ENCODE peak calls at places on chromosomes 13 and 19, in seven cellular contexts. One of them, this sample, is unnamed.

GRCh38 chr19:13920524-13920923 is 14.5 kb downstream of the CC2D1A start:
- DNase-seq in sciatic nerve: no peak
- DNase-seq in stimulated activated CD8-positive, alpha-beta memory T cell treated with anti-CD3 and anti-CD28 coated beads, Interleukin-12 subunit alpha, Interleukin-12 subunit beta, amount 100 ng/mL, for 4 hours: no peak
- DNase-seq in anterior cingulate cortex: no peak
- DNase-seq in CD4-positive, alpha-beta T cell: no peak
- DNase-seq in cardiac muscle cell: no peak
- DNase-seq in DMS153: no peak
- DNase-seq in this sample: no peak

GRCh38 chr19:41597600-41598041 is 21.7 kb downstream of the CEACAM21 start:
- DNase-seq in sciatic nerve: peak
- DNase-seq in anterior cingulate cortex: no peak
- DNase-seq in DMS153: peak
- DNase-seq in CD4-positive, alpha-beta T cell: peak
- DNase-seq in cardiac muscle cell: peak
- DNase-seq in stimulated activated CD8-positive, alpha-beta memory T cell treated with anti-CD3 and anti-CD28 coated beads, Interleukin-12 subunit alpha, Interleukin-12 subunit beta, amount 100 ng/mL, for 4 hours: peak
- DNase-seq in this sample: peak

GRCh38 chr13:110289661-110290060 is 17.3 kb downstream of the COL4A1 start:
- DNase-seq in anterior cingulate cortex: no peak
- DNase-seq in DMS153: no peak
- DNase-seq in sciatic nerve: no peak
- DNase-seq in cardiac muscle cell: no peak
- DNase-seq in stimulated activated CD8-positive, alpha-beta memory T cell treated with anti-CD3 and anti-CD28 coated beads, Interleukin-12 subunit alpha, Interleukin-12 subunit beta, amount 100 ng/mL, for 4 hours: no peak
- DNase-seq in CD4-positive, alpha-beta T cell: no peak
- DNase-seq in this sample: no peak

GRCh38 chr13:51000058-51000457 is 90.5 kb downstream of the RNASEH2B start:
- DNase-seq in sciatic nerve: no peak
- DNase-seq in cardiac muscle cell: peak
- DNase-seq in DMS153: no peak
- DNase-seq in stimulated activated CD8-positive, alpha-beta memory T cell treated with anti-CD3 and anti-CD28 coated beads, Interleukin-12 subunit alpha, Interleukin-12 subunit beta, amount 100 ng/mL, for 4 hours: no peak
- DNase-seq in anterior cingulate cortex: no peak
- DNase-seq in CD4-positive, alpha-beta T cell: no peak
- DNase-seq in this sample: no peak

GRCh38 chr13:103067751-103068563 is 1.7 kb upstream of the SLC10A2 start:
- DNase-seq in cardiac muscle cell: peak
- DNase-seq in DMS153: no peak
- DNase-seq in sciatic nerve: no peak
- DNase-seq in anterior cingulate cortex: no peak
- DNase-seq in CD4-positive, alpha-beta T cell: no peak
- DNase-seq in stimulated activated CD8-positive, alpha-beta memory T cell treated with anti-CD3 and anti-CD28 coated beads, Interleukin-12 subunit alpha, Interleukin-12 subunit beta, amount 100 ng/mL, for 4 hours: no peak
- DNase-seq in this sample: no peak

GRCh38 chr13:46179576-46180368 is 2.2 kb downstream of the LCP1 start:
- DNase-seq in cardiac muscle cell: no peak
- DNase-seq in sciatic nerve: no peak
- DNase-seq in CD4-positive, alpha-beta T cell: peak
- DNase-seq in stimulated activated CD8-positive, alpha-beta memory T cell treated with anti-CD3 and anti-CD28 coated beads, Interleukin-12 subunit alpha, Interleukin-12 subunit beta, amount 100 ng/mL, for 4 hours: peak
- DNase-seq in anterior cingulate cortex: no peak
- DNase-seq in DMS153: no peak
- DNase-seq in this sample: peak

GRCh38 chr13:91369432-91369831 is 21.9 kb downstream of the MIR17HG start:
- DNase-seq in CD4-positive, alpha-beta T cell: no peak
- DNase-seq in DMS153: no peak
- DNase-seq in stimulated activated CD8-positive, alpha-beta memory T cell treated with anti-CD3 and anti-CD28 coated beads, Interleukin-12 subunit alpha, Interleukin-12 subunit beta, amount 100 ng/mL, for 4 hours: no peak
- DNase-seq in anterior cingulate cortex: no peak
- DNase-seq in cardiac muscle cell: no peak
- DNase-seq in sciatic nerve: no peak
- DNase-seq in this sample: no peak

GRCh38 chr19:15479391-15480345 is at the start of gene PGLYRP2:
- DNase-seq in stimulated activated CD8-positive, alpha-beta memory T cell treated with anti-CD3 and anti-CD28 coated beads, Interleukin-12 subunit alpha, Interleukin-12 subunit beta, amount 100 ng/mL, for 4 hours: no peak
- DNase-seq in anterior cingulate cortex: peak
- DNase-seq in cardiac muscle cell: no peak
- DNase-seq in CD4-positive, alpha-beta T cell: no peak
- DNase-seq in sciatic nerve: no peak
- DNase-seq in DMS153: no peak
- DNase-seq in this sample: no peak

GRCh38 chr13:20869540-20869939 is 33.0 kb downstream of the XPO4 start:
- DNase-seq in anterior cingulate cortex: no peak
- DNase-seq in cardiac muscle cell: no peak
- DNase-seq in sciatic nerve: no peak
- DNase-seq in CD4-positive, alpha-beta T cell: no peak
- DNase-seq in stimulated activated CD8-positive, alpha-beta memory T cell treated with anti-CD3 and anti-CD28 coated beads, Interleukin-12 subunit alpha, Interleukin-12 subunit beta, amount 100 ng/mL, for 4 hours: no peak
- DNase-seq in DMS153: no peak
- DNase-seq in this sample: no peak

GRCh38 chr13:40394304-40394983 is 272.0 kb downstream of the FOXO1 start:
- DNase-seq in DMS153: no peak
- DNase-seq in stimulated activated CD8-positive, alpha-beta memory T cell treated with anti-CD3 and anti-CD28 coated beads, Interleukin-12 subunit alpha, Interleukin-12 subunit beta, amount 100 ng/mL, for 4 hours: no peak
- DNase-seq in sciatic nerve: no peak
- DNase-seq in cardiac muscle cell: no peak
- DNase-seq in CD4-positive, alpha-beta T cell: no peak
- DNase-seq in anterior cingulate cortex: no peak
- DNase-seq in this sample: no peak

GRCh38 chr13:97109256-97109655 is 112.9 kb upstream of the MBNL2 start:
- DNase-seq in stimulated activated CD8-positive, alpha-beta memory T cell treated with anti-CD3 and anti-CD28 coated beads, Interleukin-12 subunit alpha, Interleukin-12 subunit beta, amount 100 ng/mL, for 4 hours: no peak
- DNase-seq in DMS153: no peak
- DNase-seq in anterior cingulate cortex: no peak
- DNase-seq in sciatic nerve: no peak
- DNase-seq in CD4-positive, alpha-beta T cell: no peak
- DNase-seq in cardiac muscle cell: no peak
- DNase-seq in this sample: no peak

GRCh38 chr19:17751103-17751911 is at the start of gene FCHO1:
- DNase-seq in cardiac muscle cell: no peak
- DNase-seq in sciatic nerve: no peak
- DNase-seq in CD4-positive, alpha-beta T cell: peak
- DNase-seq in DMS153: no peak
- DNase-seq in anterior cingulate cortex: peak
- DNase-seq in stimulated activated CD8-positive, alpha-beta memory T cell treated with anti-CD3 and anti-CD28 coated beads, Interleukin-12 subunit alpha, Interleukin-12 subunit beta, amount 100 ng/mL, for 4 hours: peak
- DNase-seq in this sample: peak